ENCODE peak calls at places on chromosomes 16 and 17, in seven cellular contexts. I is body of pancreas, U is IMR-90, S is ovary, O is heart left ventricle, R is sigmoid colon, X is adrenal gland. Z is an unnamed sample.
A peak's percentile ranks its signal among the peaks of the same experiment; 100 is the strongest.

GRCh38 chr17:43547659-43548256 is 1.6 kb upstream of the ETV4 start:
- DNase-seq in I (no peak), U (no peak), S (no peak), O (no peak), R (no peak), X (no peak), Z (no peak)

GRCh38 chr17:29107084-29107483 is 64.1 kb downstream of the PIPOX start:
- DNase-seq in I (peak; percentile 91), U (no peak), S (no peak), O (no peak), R (no peak), X (peak; percentile 39), Z (no peak)

GRCh38 chr17:13806023-13806553 is 204.4 kb upstream of the HS3ST3A1 start:
- DNase-seq in I (no peak), U (no peak), S (no peak), O (no peak), R (no peak), X (no peak), Z (no peak)

GRCh38 chr17:8941520-8941919 is 24.0 kb downstream of the PIK3R5 start:
- DNase-seq in I (no peak), U (no peak), S (no peak), O (peak; percentile 74), R (no peak), X (no peak), Z (no peak)

GRCh38 chr16:29860218-29860617 is 2.8 kb downstream of the CDIPT start:
- DNase-seq in I (no peak), U (no peak), S (no peak), O (no peak), R (no peak), X (no peak), Z (no peak)

GRCh38 chr17:39925282-39926134 is 1.9 kb downstream of the ORMDL3 start:
- DNase-seq in I (no peak), U (no peak), S (no peak), O (no peak), R (no peak), X (no peak), Z (no peak)

GRCh38 chr17:48484850-48485249 is 46.0 kb downstream of the HOXB1 start:
- DNase-seq in I (no peak), U (peak; percentile 77), S (no peak), O (no peak), R (no peak), X (no peak), Z (no peak)

GRCh38 chr17:64547354-64547753 is 40.6 kb downstream of the CEP95 start:
- DNase-seq in I (no peak), U (no peak), S (no peak), O (no peak), R (no peak), X (no peak), Z (no peak)

GRCh38 chr17:57115916-57116315 is 30.9 kb downstream of the AKAP1 start:
- DNase-seq in I (no peak), U (no peak), S (no peak), O (no peak), R (no peak), X (no peak), Z (no peak)

GRCh38 chr17:44307387-44308186 is 814 bp upstream of the RUNDC3A start:
- DNase-seq in I (peak; percentile 64), U (no peak), S (peak; percentile 50), O (no peak), R (peak; percentile 85), X (peak; percentile 84), Z (no peak)

GRCh38 chr17:64661731-64661980 is 451 bp downstream of the SMURF2 start:
- DNase-seq in I (no peak), U (no peak), S (peak; percentile 51), O (no peak), R (no peak), X (peak; percentile 64), Z (peak; percentile 63)

GRCh38 chr17:48150107-48150463 is 42.5 kb downstream of the SNX11 start:
- DNase-seq in I (no peak), U (no peak), S (no peak), O (no peak), R (no peak), X (no peak), Z (no peak)

GRCh38 chr17:19448341-19449268 is 37.6 kb downstream of the RNF112 start:
- DNase-seq in I (peak; percentile 54), U (peak; percentile 99), S (peak; percentile 69), O (no peak), R (peak; percentile 86), X (peak; percentile 78), Z (no peak)

GRCh38 chr16:84054271-84054670 is 11.7 kb upstream of the SLC38A8 start:
- DNase-seq in I (peak; percentile 9), U (no peak), S (no peak), O (no peak), R (peak; percentile 59), X (no peak), Z (peak; percentile 27)

GRCh38 chr17:2468270-2468669 is 43.4 kb downstream of the METTL16 start:
- DNase-seq in I (no peak), U (peak; percentile 99), S (no peak), O (no peak), R (no peak), X (no peak), Z (no peak)

GRCh38 chr16:89484923-89485679 is 5.3 kb downstream of the ANKRD11 start:
- DNase-seq in I (no peak), U (no peak), S (no peak), O (no peak), R (no peak), X (peak; percentile 44), Z (no peak)

GRCh38 chr17:43444223-43445008 is 39.4 kb upstream of the DHX8 start:
- DNase-seq in I (no peak), U (peak; percentile 49), S (no peak), O (no peak), R (no peak), X (no peak), Z (no peak)

GRCh38 chr16:5615868-5616642 is 518.5 kb upstream of the EEF2KMT start:
- DNase-seq in I (peak; percentile 47), U (no peak), S (no peak), O (peak; percentile 64), R (peak; percentile 66), X (peak; percentile 38), Z (peak; percentile 55)

GRCh38 chr16:75238853-75239371 is 12.5 kb downstream of the BCAR1 start:
- DNase-seq in I (peak; percentile 64), U (no peak), S (no peak), O (no peak), R (no peak), X (peak; percentile 61), Z (no peak)

GRCh38 chr17:82882715-82883446 is 43.1 kb upstream of the ZNF750 start:
- DNase-seq in I (peak; percentile 94), U (no peak), S (no peak), O (peak; percentile 75), R (no peak), X (no peak), Z (no peak)

GRCh38 chr16:15988268-15989013 is 39.0 kb downstream of the ABCC1 start:
- DNase-seq in I (no peak), U (peak; percentile 64), S (no peak), O (no peak), R (no peak), X (no peak), Z (no peak)

GRCh38 chr16:84785843-84786538 is 33.8 kb upstream of the CRISPLD2 start:
- DNase-seq in I (peak; percentile 81), U (peak; percentile 70), S (no peak), O (peak; percentile 69), R (peak; percentile 88), X (no peak), Z (peak; percentile 42)

GRCh38 chr16:3791701-3792100 is 74.4 kb upstream of the TRAP1 start:
- DNase-seq in I (no peak), U (no peak), S (no peak), O (no peak), R (no peak), X (no peak), Z (no peak)

GRCh38 chr16:3797473-3797872 is 80.1 kb upstream of the TRAP1 start:
- DNase-seq in I (no peak), U (no peak), S (no peak), O (no peak), R (no peak), X (no peak), Z (no peak)

GRCh38 chr16:3789375-3790067 is 72.2 kb upstream of the TRAP1 start:
- DNase-seq in I (no peak), U (no peak), S (no peak), O (no peak), R (no peak), X (no peak), Z (no peak)

GRCh38 chr16:3792472-3793012 is 75.2 kb upstream of the TRAP1 start:
- DNase-seq in I (no peak), U (no peak), S (no peak), O (no peak), R (no peak), X (no peak), Z (no peak)

DNA sequence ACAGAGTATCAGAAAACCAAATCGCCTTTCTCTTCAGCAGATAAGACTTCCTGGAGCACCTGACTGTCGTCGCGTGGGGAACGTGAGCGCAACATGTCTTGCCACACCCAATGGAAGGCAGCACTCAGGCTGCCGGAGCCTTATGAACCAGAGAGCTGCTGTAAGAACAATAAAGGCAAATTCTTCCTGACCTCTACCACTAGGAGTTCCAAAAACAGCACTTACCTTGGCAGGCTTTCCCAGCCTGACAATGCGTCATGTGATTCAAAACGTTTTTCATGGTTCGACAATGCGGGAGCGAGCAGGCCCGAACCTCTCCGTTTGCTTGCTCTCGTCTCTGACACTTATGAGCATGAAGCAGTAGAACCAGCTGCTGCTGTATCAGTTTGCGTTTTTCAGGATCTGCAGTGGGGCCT is 75.8 kb upstream of the TRAP1 start:
- DNase-seq in I (no peak), U (no peak), S (peak; percentile 60), O (no peak), R (peak; percentile 73), X (no peak), Z (no peak)
- H3K27ac ChIP-seq in I (no peak overlapping the region), U (no peak overlapping the region), S (no peak overlapping the region), O (peak overlapping the region; percentile 65), R (peak overlapping the region; percentile 27), X (no peak overlapping the region), Z (no peak overlapping the region)

GRCh38 chr16:66918803-66919568 is at the start of gene CDH16:
- DNase-seq in I (no peak), U (no peak), S (no peak), O (no peak), R (no peak), X (no peak), Z (no peak)
- TF ChIP-seq POLR2A in I (no peak), U (no peak), S (no peak), O (no peak), R (no peak), X (no peak), Z (no peak)

GRCh38 chr17:78338860-78339259 is 21.0 kb downstream of the SOCS3 start:
- DNase-seq in I (peak; percentile 59), U (no peak), S (no peak), O (no peak), R (no peak), X (no peak), Z (no peak)
- H3K4me1 ChIP-seq in I (peaks cover 20% of the 10 kb centered on the region), U (peaks cover 34% of the 10 kb centered on the region), S (peaks cover 8% of the 10 kb centered on the region), O (peaks cover 23% of the 10 kb centered on the region), R (peaks cover 28% of the 10 kb centered on the region), X (peaks cover 14% of the 10 kb centered on the region), Z (no peaks in the 10 kb centered on the region)

GRCh38 chr17:691423-691822 is 23.2 kb downstream of the VPS53 start:
- DNase-seq in I (no peak), U (peak; percentile 76), S (no peak), O (no peak), R (no peak), X (no peak), Z (no peak)
- H3K27ac ChIP-seq in I (no peak overlapping the region), U (no peak overlapping the region), S (no peak overlapping the region), O (no peak overlapping the region), R (no peak overlapping the region), X (no peak overlapping the region), Z (no peak overlapping the region)

GRCh38 chr17:78257810-78258322 is 26.4 kb downstream of the TMEM235 start:
- DNase-seq in I (no peak), U (peak; percentile 13), S (no peak), O (peak; percentile 75), R (no peak), X (no peak), Z (no peak)
- TF ChIP-seq POLR2A in I (no peak), U (no peak), S (no peak), O (no peak), R (no peak), X (no peak), Z (no peak)

Z was measured in right lobe of liver.